ENCODE peak calls at places on chromosome 15, in four cellular contexts. P is thoracic aorta; J is CD8-positive, alpha-beta T cell; Q is left ventricle myocardium inferior. X is an unnamed sample.

GRCh38 chr15:60784855-60785254 is 305.9 kb upstream of the ICE2 start:
- DNase-seq in P (no peak), J (no peak), Q (no peak), X (no peak)

GRCh38 chr15:90340345-90340744 is 11.7 kb upstream of the ZNF774 start:
- DNase-seq in P (no peak), J (no peak), Q (no peak), X (no peak)

GRCh38 chr15:51076898-51077564 is 17.7 kb downstream of the TNFAIP8L3 start:
- DNase-seq in P (no peak), J (no peak), Q (peak; percentile 52), X (no peak)

GRCh38 chr15:68646156-68646555 is 67.4 kb downstream of the CORO2B start:
- DNase-seq in P (no peak), J (no peak), Q (no peak), X (no peak)

GRCh38 chr15:49458145-49458544 is 35.1 kb downstream of the FGF7 start:
- DNase-seq in P (no peak), J (no peak), Q (no peak), X (no peak)

GRCh38 chr15:38872732-38873131 is 308.1 kb upstream of the RASGRP1 start:
- DNase-seq in P (no peak), J (no peak), Q (no peak), X (no peak)

GRCh38 chr15:68493629-68494028 is 61.7 kb upstream of the ITGA11 start:
- DNase-seq in P (no peak), J (no peak), Q (no peak), X (no peak)

GRCh38 chr15:48644498-48644826 is 1.0 kb downstream of the FBN1 start:
- DNase-seq in P (no peak), J (no peak), Q (peak; percentile 51), X (no peak)

GRCh38 chr15:81373996-81374395 is at the start of gene TMC3:
- DNase-seq in P (no peak), J (no peak), Q (no peak), X (no peak)

GRCh38 chr15:26628071-26628470 is 144.8 kb downstream of the GABRB3 start:
- DNase-seq in P (no peak), J (no peak), Q (no peak), X (no peak)

GRCh38 chr15:31444844-31445243 is 118.2 kb downstream of the KLF13 start:
- DNase-seq in P (no peak), J (no peak), Q (no peak), X (no peak)

GRCh38 chr15:44726568-44727461 is 9.5 kb upstream of the TRIM69 start:
- DNase-seq in P (no peak), J (peak; percentile 72), Q (no peak), X (no peak)

GRCh38 chr15:73141216-73141900 is 89.1 kb downstream of the NEO1 start:
- DNase-seq in P (no peak), J (no peak), Q (no peak), X (no peak)

GRCh38 chr15:58138106-58138505 is at the start of gene AQP9:
- DNase-seq in P (no peak), J (no peak), Q (no peak), X (no peak)

GRCh38 chr15:26766262-26766661 is 6.6 kb downstream of the GABRB3 start:
- DNase-seq in P (no peak), J (no peak), Q (no peak), X (no peak)

GRCh38 chr15:89971592-89971997 is 29.5 kb upstream of the ZNF710 start:
- DNase-seq in P (no peak), J (peak; percentile 31), Q (peak; percentile 46), X (peak; percentile 78)

GRCh38 chr15:74438696-74439316 is 5.0 kb upstream of the SEMA7A start:
- DNase-seq in P (no peak), J (peak; percentile 76), Q (peak; percentile 68), X (no peak)

GRCh38 chr15:31974855-31975421 is 55.4 kb upstream of the CHRNA7 start:
- DNase-seq in P (no peak), J (peak; percentile 20), Q (no peak), X (peak; percentile 38)

GRCh38 chr15:78341057-78341763 is 1.1 kb downstream of the CRABP1 start:
- DNase-seq in P (no peak), J (no peak), Q (no peak), X (no peak)

GRCh38 chr15:72161351-72162132 is 36.0 kb downstream of the GRAMD2A start:
- DNase-seq in P (no peak), J (no peak), Q (no peak), X (no peak)

GRCh38 chr15:87752250-87752951 is 504.1 kb downstream of the NTRK3 start:
- DNase-seq in P (no peak), J (no peak), Q (no peak), X (no peak)

GRCh38 chr15:34588046-34588674 is 4.7 kb upstream of the GOLGA8B start:
- DNase-seq in P (peak; percentile 45), J (peak; percentile 55), Q (no peak), X (peak; percentile 52)
- H3K9me3 ChIP-seq in P (no peaks in the 10 kb centered on the region), J (no peaks in the 10 kb centered on the region), Q (no peaks in the 10 kb centered on the region), X (no peaks in the 10 kb centered on the region)

GRCh38 chr15:28129261-28129848 is 30.2 kb upstream of the OCA2 start:
- DNase-seq in P (no peak), J (no peak), Q (no peak), X (no peak)
- H3K36me3 ChIP-seq in P (peaks cover 11% of the 10 kb centered on the region), J (peaks cover 11% of the 10 kb centered on the region), Q (peaks cover 67% of the 10 kb centered on the region), X (peaks cover 24% of the 10 kb centered on the region)

DNA sequence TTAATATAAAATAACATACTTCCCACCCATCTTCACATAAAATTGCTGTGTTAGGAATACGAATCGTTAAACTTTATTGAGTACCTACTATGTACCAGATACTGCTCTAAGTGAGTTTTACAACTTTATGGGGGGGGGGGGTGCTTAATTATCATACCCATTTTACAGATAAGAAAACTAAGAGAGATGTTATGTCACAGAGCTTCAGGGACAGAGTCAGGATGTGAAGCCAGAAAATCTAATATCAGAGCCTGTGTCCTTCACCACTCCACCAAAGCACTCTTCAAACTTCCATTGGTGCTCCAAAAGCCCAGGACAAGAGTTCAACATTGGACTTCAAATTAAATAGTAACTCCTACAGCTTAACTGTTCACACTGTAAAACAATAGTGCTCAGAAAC is 8.6 kb downstream of the LINS1 start:
- DNase-seq in P (no peak), J (no peak), Q (no peak), X (no peak)
- H3K9me3 ChIP-seq in P (no peaks in the 10 kb centered on the region), J (peaks cover 7% of the 10 kb centered on the region), Q (peaks cover 14% of the 10 kb centered on the region), X (no peaks in the 10 kb centered on the region)

DNA sequence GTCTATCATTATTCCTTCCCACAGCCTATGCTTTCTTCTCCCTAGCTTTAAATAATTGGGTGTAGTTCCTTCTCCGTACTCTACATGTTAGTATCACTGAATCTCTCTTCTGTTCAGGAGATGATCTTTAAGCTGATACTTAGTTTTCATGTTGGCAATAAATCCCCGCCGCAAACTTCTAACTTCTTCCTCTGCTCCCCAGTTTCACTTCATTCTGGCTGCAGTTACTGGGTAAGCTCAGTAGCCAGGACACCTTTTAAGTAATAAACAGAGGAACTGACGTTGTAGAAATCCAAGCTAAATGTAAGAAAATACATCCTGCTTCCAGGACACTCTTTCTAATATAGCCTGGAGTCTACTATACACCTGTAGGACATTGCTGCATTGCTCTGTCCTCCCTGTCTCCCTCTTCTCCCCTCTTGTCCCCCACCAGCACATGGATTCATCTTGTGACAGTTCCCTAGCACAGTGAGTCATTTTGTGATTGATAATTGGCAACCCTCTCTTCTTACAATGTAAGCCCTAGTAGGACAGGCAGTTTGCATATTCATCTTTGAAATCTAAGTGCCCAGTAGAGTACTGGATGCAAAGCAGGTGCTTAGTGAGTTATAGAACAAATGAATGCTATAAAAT is 598.2 kb downstream of the UNC13C start:
- DNase-seq in P (no peak), J (no peak), Q (no peak), X (no peak)
- H3K36me3 ChIP-seq in P (no peaks in the 10 kb centered on the region), J (no peaks in the 10 kb centered on the region), Q (no peaks in the 10 kb centered on the region), X (no peaks in the 10 kb centered on the region)

DNA sequence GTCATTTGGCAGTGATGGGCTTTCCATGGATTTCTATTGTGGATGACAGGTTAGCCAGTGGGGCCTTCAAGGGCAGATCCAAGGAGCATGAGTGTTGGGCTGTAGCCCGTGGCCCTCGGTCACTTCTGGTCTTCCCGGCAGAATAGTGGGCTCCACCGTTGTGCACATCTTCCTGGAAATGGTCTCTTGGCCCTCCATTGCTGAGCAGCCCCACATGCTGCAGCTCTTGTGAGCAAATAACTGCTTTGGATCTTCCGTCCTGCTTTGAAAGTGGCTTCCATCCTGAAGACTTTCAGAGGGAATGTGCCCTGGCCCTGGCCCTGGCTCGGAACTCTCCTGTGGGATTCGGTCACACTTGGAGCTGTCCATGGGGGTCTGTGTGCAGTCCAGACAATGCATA is 102.8 kb downstream of the SNRPN start:
- DNase-seq in P (no peak), J (no peak), Q (no peak), X (no peak)
- H3K9me3 ChIP-seq in P (peaks cover 100% of the 10 kb centered on the region), J (peaks cover 97% of the 10 kb centered on the region), Q (peaks cover 100% of the 10 kb centered on the region), X (peaks cover 47% of the 10 kb centered on the region)

DNA sequence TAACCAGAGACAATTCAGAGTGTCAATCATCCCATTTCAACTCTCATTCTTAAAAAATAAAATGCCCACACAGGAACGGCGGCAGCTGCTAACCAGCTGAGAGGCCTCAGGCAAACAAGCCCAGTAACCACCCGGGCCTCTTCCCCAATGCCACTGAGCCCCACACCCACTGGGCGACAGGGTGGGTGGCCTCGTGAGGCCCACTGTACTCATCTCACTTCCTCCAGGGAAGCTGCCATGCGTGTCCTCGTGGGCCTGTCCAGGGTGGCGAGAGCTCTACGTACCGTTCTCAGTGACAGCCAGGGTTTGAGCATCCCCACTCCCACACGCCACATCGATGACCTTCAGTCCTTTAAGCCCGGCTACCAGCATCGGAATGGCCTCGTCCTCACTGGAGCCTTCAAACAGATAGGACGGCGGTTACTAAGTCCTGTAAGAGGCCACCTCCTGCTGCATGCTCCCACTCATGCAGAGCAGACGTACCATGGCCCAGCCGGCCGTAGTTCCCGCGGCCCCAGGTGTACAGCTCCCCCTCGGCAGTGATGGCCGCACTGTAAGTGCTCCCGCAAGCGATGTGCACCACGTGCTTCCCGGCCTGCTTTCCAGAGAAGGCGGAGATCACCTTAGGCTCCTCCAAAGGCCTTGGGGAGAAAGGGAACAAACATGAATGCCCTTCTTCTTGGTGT is 56.5 kb downstream of the HERC2 start:
- DNase-seq in P (no peak), J (no peak), Q (no peak), X (no peak)
- H3K36me3 ChIP-seq in P (peaks cover 45% of the 10 kb centered on the region), J (peaks cover 27% of the 10 kb centered on the region), Q (peaks cover 74% of the 10 kb centered on the region), X (peaks cover 18% of the 10 kb centered on the region)

GRCh38 chr15:29135266-29135665 is 134.4 kb downstream of the NSMCE3 start:
- DNase-seq in P (no peak), J (no peak), Q (no peak), X (no peak)
- H3K9me3 ChIP-seq in P (no peaks in the 10 kb centered on the region), J (no peaks in the 10 kb centered on the region), Q (no peaks in the 10 kb centered on the region), X (no peaks in the 10 kb centered on the region)

X was measured in pancreas.